ENCODE peak calls at places on chromosomes 12 and 14, in ten cellular contexts. Y is activated naive CD8-positive, alpha-beta T cell treated with anti-CD3 and anti-CD28 coated beads, Interleukin-2, amount 50 U/mL, for 24 hours; U is stimulated activated CD4-positive, alpha-beta T cell treated with anti-CD3 and anti-CD28 coated beads, Interleukin-12 subunit alpha, Interleukin-12 subunit beta, amount 100 ng/mL, for 24 hours; F is HFFc6; G is hepatic stellate cell; Q is esophagus squamous epithelium; N is dorsolateral prefrontal cortex; B is PC-3; S is naive thymus-derived CD4-positive, alpha-beta T cell; V is GM12878. R is an unnamed sample.

GRCh38 chr14:59123975-59124374 is 64.5 kb upstream of the DAAM1 start:
- DNase-seq in F (peak), B (peak), Y (no peak), U (no peak), S (no peak), G (peak), N (no peak), V (no peak), Q (no peak), R (no peak)

GRCh38 chr14:92926931-92927330 is 4.0 kb downstream of the CHGA start:
- DNase-seq in B (no peak), U (no peak), Q (no peak), Y (no peak), N (no peak), F (no peak), V (no peak), G (no peak), S (no peak), R (no peak)

GRCh38 chr12:132529899-132530298 is 39.9 kb downstream of the FBRSL1 start:
- DNase-seq in S (no peak), U (no peak), V (no peak), Q (no peak), Y (no peak), G (no peak), N (no peak), B (no peak), F (no peak), R (no peak)

GRCh38 chr12:112852810-112853209 is 54.0 kb upstream of the OAS1 start:
- DNase-seq in N (no peak), F (no peak), S (no peak), B (no peak), G (no peak), V (no peak), Q (no peak), Y (no peak), U (no peak), R (no peak)

GRCh38 chr12:88132387-88132786 is 9.5 kb downstream of the CEP290 start:
- DNase-seq in Y (no peak), B (no peak), F (no peak), U (no peak), S (no peak), N (no peak), G (no peak), Q (no peak), V (no peak), R (no peak)

GRCh38 chr12:122659579-122659978 is 43.6 kb downstream of the HCAR2 start:
- DNase-seq in Y (no peak), F (no peak), U (no peak), G (no peak), Q (no peak), B (no peak), V (no peak), S (no peak), N (no peak), R (peak)

GRCh38 chr12:9319044-9319841 is 111.0 kb upstream of the PZP start:
- DNase-seq in F (no peak), V (no peak), N (no peak), B (no peak), Y (no peak), S (no peak), Q (no peak), U (no peak), G (no peak), R (no peak)

GRCh38 chr12:56084958-56085543 is 5.1 kb downstream of the ERBB3 start:
- DNase-seq in U (no peak), B (peak), Y (peak), Q (no peak), F (no peak), G (peak), N (no peak), V (no peak), S (no peak), R (no peak)

GRCh38 chr12:93192878-93193277 is 184.8 kb upstream of the NUDT4 start:
- DNase-seq in Y (no peak), B (no peak), S (no peak), G (no peak), N (no peak), Q (no peak), F (no peak), U (no peak), V (no peak), R (no peak)

GRCh38 chr14:105806568-105806967 is 280.2 kb downstream of the TMEM121 start:
- DNase-seq in F (no peak), Y (no peak), B (no peak), V (no peak), G (no peak), N (no peak), S (no peak), Q (no peak), U (no peak), R (no peak)

GRCh38 chr12:25377475-25378179 is 126.9 kb upstream of the KRAS start:
- DNase-seq in G (peak), Q (no peak), Y (peak), F (peak), N (no peak), V (no peak), B (peak), U (no peak), S (no peak), R (no peak)

GRCh38 chr14:42229976-42230375 is 623.3 kb downstream of the LRFN5 start:
- DNase-seq in N (no peak), F (no peak), Y (no peak), G (no peak), Q (no peak), V (no peak), B (no peak), U (no peak), S (no peak), R (no peak)

GRCh38 chr12:107283652-107284051 is 190.3 kb upstream of the CRY1 start:
- DNase-seq in G (no peak), Q (no peak), N (no peak), Y (no peak), B (no peak), U (no peak), V (no peak), F (no peak), S (no peak), R (no peak)

GRCh38 chr12:100721193-100721592 is 73.4 kb upstream of the ANO4 start:
- DNase-seq in F (no peak), V (no peak), Y (no peak), S (no peak), N (no peak), U (no peak), G (no peak), B (no peak), Q (no peak), R (no peak)

GRCh38 chr12:127664901-127665300 is 602.1 kb upstream of the TMEM132C start:
- DNase-seq in U (no peak), V (no peak), N (no peak), G (no peak), S (no peak), B (no peak), Q (no peak), F (peak), Y (no peak), R (no peak)

GRCh38 chr14:74064883-74065282 is 19.4 kb downstream of the ALDH6A1 start:
- DNase-seq in N (no peak), U (no peak), F (no peak), B (peak), G (no peak), S (no peak), Q (no peak), Y (no peak), V (no peak), R (no peak)

GRCh38 chr12:102474438-102475064 is 5.8 kb downstream of the IGF1 start:
- DNase-seq in N (no peak), S (no peak), B (no peak), G (no peak), Y (peak), Q (no peak), F (no peak), V (no peak), U (no peak), R (no peak)

GRCh38 chr12:46915082-46915481 is 89.3 kb upstream of the SLC38A4 start:
- DNase-seq in B (peak), Q (no peak), U (no peak), V (no peak), N (no peak), F (peak), G (peak), S (no peak), Y (no peak), R (no peak)

GRCh38 chr14:74613211-74613914 is 1.3 kb upstream of the LTBP2 start:
- DNase-seq in U (no peak), Q (no peak), N (no peak), S (no peak), G (no peak), V (no peak), Y (no peak), F (no peak), B (no peak), R (no peak)

GRCh38 chr14:104794099-104794498 is 1.4 kb downstream of the AKT1 start:
- DNase-seq in F (peak), Y (peak), U (no peak), B (peak), S (no peak), N (no peak), Q (no peak), V (no peak), G (peak), R (peak)

GRCh38 chr12:26361964-26362363 is 166.6 kb downstream of the SSPN start:
- DNase-seq in N (no peak), U (no peak), S (no peak), V (no peak), Y (no peak), G (no peak), B (no peak), Q (no peak), F (no peak), R (no peak)

GRCh38 chr12:80698266-80698665 is 9.2 kb upstream of the MYF6 start:
- DNase-seq in B (no peak), Y (no peak), F (no peak), Q (no peak), G (no peak), U (no peak), S (no peak), N (no peak), V (no peak), R (no peak)

GRCh38 chr12:69240625-69240984 is 1.2 kb downstream of the CPSF6 start:
- DNase-seq in V (no peak), N (no peak), U (no peak), Y (peak), F (no peak), B (no peak), G (peak), S (no peak), Q (no peak), R (no peak)

GRCh38 chr12:23204933-23205778 is 580.2 kb downstream of the ETNK1 start:
- DNase-seq in V (peak), F (peak), B (peak), N (no peak), Y (no peak), U (no peak), G (peak), S (no peak), Q (no peak), R (no peak)

GRCh38 chr12:99119943-99120342 is 474.9 kb downstream of the APAF1 start:
- DNase-seq in N (no peak), F (no peak), Y (no peak), S (no peak), G (no peak), Q (no peak), V (no peak), U (no peak), B (no peak), R (no peak)

GRCh38 chr12:62977419-62977818 is 42.5 kb upstream of the PPM1H start:
- DNase-seq in V (no peak), G (no peak), Y (no peak), N (no peak), F (peak), Q (no peak), S (no peak), U (no peak), B (peak), R (no peak)

GRCh38 chr14:24196071-24197061 is 1.1 kb upstream of the TM9SF1 start:
- DNase-seq in F (no peak), S (no peak), V (peak), G (peak), U (no peak), Y (peak), N (no peak), B (peak), Q (no peak), R (no peak)

GRCh38 chr14:30234966-30235365 is 307.3 kb upstream of the PRKD1 start:
- DNase-seq in Q (no peak), S (no peak), G (no peak), Y (no peak), V (no peak), N (no peak), F (no peak), U (no peak), B (no peak), R (no peak)

GRCh38 chr12:97967831-97968230 is 505.2 kb downstream of the RMST start:
- DNase-seq in Y (no peak), U (no peak), G (no peak), V (no peak), S (no peak), F (no peak), Q (no peak), N (no peak), B (no peak), R (no peak)

GRCh38 chr12:62882696-62883095 is 52.3 kb downstream of the PPM1H start:
- DNase-seq in Q (no peak), U (no peak), S (no peak), Y (no peak), G (no peak), N (no peak), B (no peak), V (no peak), F (no peak), R (no peak)

GRCh38 chr12:113766133-113766879 is 199.8 kb downstream of the RBM19 start:
- DNase-seq in U (no peak), F (no peak), B (no peak), N (no peak), V (no peak), Q (no peak), S (no peak), G (no peak), Y (no peak), R (no peak)

GRCh38 chr14:89491701-89492381 is 74.8 kb upstream of the FOXN3 start:
- DNase-seq in G (no peak), F (no peak), V (no peak), Y (no peak), Q (no peak), U (no peak), S (no peak), B (no peak), N (no peak), R (no peak)

GRCh38 chr12:106416273-106416672 is 58.7 kb downstream of the POLR3B start:
- DNase-seq in B (no peak), S (no peak), G (no peak), U (no peak), Q (no peak), N (no peak), Y (no peak), V (no peak), F (no peak), R (no peak)